ENCODE peak calls at places on chromosomes 1 and 21, in nine cellular contexts. One of them, this sample, is unnamed.

GRCh38 chr1:37629008-37629407 is 5.7 kb downstream of the RSPO1 start:
- DNase-seq in heart left ventricle: no peak
- DNase-seq in body of pancreas: no peak
- DNase-seq in kidney epithelial cell: no peak
- DNase-seq in heart right ventricle: no peak
- DNase-seq in sigmoid colon: no peak
- DNase-seq in IMR-90: no peak
- DNase-seq in bronchial epithelial cell: no peak
- DNase-seq in lower lobe of right lung: no peak
- DNase-seq in this sample: no peak

GRCh38 chr1:29519108-29519507 is 282.8 kb downstream of the PTPRU start:
- DNase-seq in heart left ventricle: no peak
- DNase-seq in body of pancreas: no peak
- DNase-seq in kidney epithelial cell: no peak
- DNase-seq in heart right ventricle: no peak
- DNase-seq in sigmoid colon: peak
- DNase-seq in IMR-90: no peak
- DNase-seq in bronchial epithelial cell: no peak
- DNase-seq in lower lobe of right lung: no peak
- DNase-seq in this sample: no peak

GRCh38 chr1:111463029-111463683 is 10.6 kb upstream of the C1orf162 start:
- DNase-seq in heart left ventricle: no peak
- DNase-seq in body of pancreas: peak
- DNase-seq in kidney epithelial cell: no peak
- DNase-seq in heart right ventricle: no peak
- DNase-seq in sigmoid colon: no peak
- DNase-seq in IMR-90: peak
- DNase-seq in bronchial epithelial cell: no peak
- DNase-seq in lower lobe of right lung: no peak
- DNase-seq in this sample: peak

GRCh38 chr21:20997633-20998455 is at the start of gene NCAM2:
- DNase-seq in heart left ventricle: peak
- DNase-seq in body of pancreas: peak
- DNase-seq in kidney epithelial cell: no peak
- DNase-seq in heart right ventricle: peak
- DNase-seq in sigmoid colon: peak
- DNase-seq in IMR-90: peak
- DNase-seq in bronchial epithelial cell: peak
- DNase-seq in lower lobe of right lung: peak
- DNase-seq in this sample: no peak

GRCh38 chr1:230026572-230026971 is 40.5 kb upstream of the GALNT2 start:
- DNase-seq in heart left ventricle: no peak
- DNase-seq in body of pancreas: no peak
- DNase-seq in kidney epithelial cell: no peak
- DNase-seq in heart right ventricle: no peak
- DNase-seq in sigmoid colon: no peak
- DNase-seq in IMR-90: no peak
- DNase-seq in bronchial epithelial cell: no peak
- DNase-seq in lower lobe of right lung: no peak
- DNase-seq in this sample: no peak

GRCh38 chr1:154730251-154730650 is 122.3 kb upstream of the ADAR start:
- DNase-seq in heart left ventricle: no peak
- DNase-seq in body of pancreas: no peak
- DNase-seq in kidney epithelial cell: peak
- DNase-seq in heart right ventricle: peak
- DNase-seq in sigmoid colon: no peak
- DNase-seq in IMR-90: peak
- DNase-seq in bronchial epithelial cell: peak
- DNase-seq in lower lobe of right lung: no peak
- DNase-seq in this sample: no peak

GRCh38 chr21:29465528-29465927 is 166.8 kb downstream of the BACH1 start:
- DNase-seq in heart left ventricle: no peak
- DNase-seq in body of pancreas: no peak
- DNase-seq in kidney epithelial cell: no peak
- DNase-seq in heart right ventricle: no peak
- DNase-seq in sigmoid colon: no peak
- DNase-seq in IMR-90: peak
- DNase-seq in bronchial epithelial cell: no peak
- DNase-seq in lower lobe of right lung: no peak
- DNase-seq in this sample: no peak

GRCh38 chr1:76759950-76760349 is 107.3 kb upstream of the ST6GALNAC5 start:
- DNase-seq in heart left ventricle: no peak
- DNase-seq in body of pancreas: peak
- DNase-seq in kidney epithelial cell: peak
- DNase-seq in heart right ventricle: no peak
- DNase-seq in sigmoid colon: no peak
- DNase-seq in IMR-90: peak
- DNase-seq in bronchial epithelial cell: peak
- DNase-seq in lower lobe of right lung: peak
- DNase-seq in this sample: peak

GRCh38 chr1:22169816-22170215 is 26.9 kb upstream of the WNT4 start:
- DNase-seq in heart left ventricle: no peak
- DNase-seq in body of pancreas: no peak
- DNase-seq in kidney epithelial cell: no peak
- DNase-seq in heart right ventricle: no peak
- DNase-seq in sigmoid colon: no peak
- DNase-seq in IMR-90: no peak
- DNase-seq in bronchial epithelial cell: no peak
- DNase-seq in lower lobe of right lung: no peak
- DNase-seq in this sample: no peak

GRCh38 chr1:182580736-182581135 is 8.3 kb downstream of the RNASEL start:
- DNase-seq in heart left ventricle: no peak
- DNase-seq in body of pancreas: no peak
- DNase-seq in kidney epithelial cell: no peak
- DNase-seq in heart right ventricle: no peak
- DNase-seq in sigmoid colon: no peak
- DNase-seq in IMR-90: no peak
- DNase-seq in bronchial epithelial cell: no peak
- DNase-seq in lower lobe of right lung: no peak
- DNase-seq in this sample: no peak

GRCh38 chr1:23673086-23673813 is 18.4 kb upstream of the RPL11 start:
- DNase-seq in heart left ventricle: no peak
- DNase-seq in body of pancreas: peak
- DNase-seq in kidney epithelial cell: no peak
- DNase-seq in heart right ventricle: peak
- DNase-seq in sigmoid colon: no peak
- DNase-seq in IMR-90: peak
- DNase-seq in bronchial epithelial cell: peak
- DNase-seq in lower lobe of right lung: no peak
- DNase-seq in this sample: peak

GRCh38 chr1:185850366-185850765 is 116.2 kb downstream of the HMCN1 start:
- DNase-seq in heart left ventricle: no peak
- DNase-seq in body of pancreas: no peak
- DNase-seq in kidney epithelial cell: no peak
- DNase-seq in heart right ventricle: no peak
- DNase-seq in sigmoid colon: no peak
- DNase-seq in IMR-90: peak
- DNase-seq in bronchial epithelial cell: peak
- DNase-seq in lower lobe of right lung: no peak
- DNase-seq in this sample: no peak

GRCh38 chr21:29300547-29301138 is 1.9 kb downstream of the BACH1 start:
- DNase-seq in heart left ventricle: no peak
- DNase-seq in body of pancreas: no peak
- DNase-seq in kidney epithelial cell: no peak
- DNase-seq in heart right ventricle: no peak
- DNase-seq in sigmoid colon: no peak
- DNase-seq in IMR-90: peak
- DNase-seq in bronchial epithelial cell: no peak
- DNase-seq in lower lobe of right lung: no peak
- DNase-seq in this sample: no peak

GRCh38 chr1:11788549-11789053 is 17.2 kb downstream of the MTHFR start:
- DNase-seq in heart left ventricle: no peak
- DNase-seq in body of pancreas: no peak
- DNase-seq in kidney epithelial cell: no peak
- DNase-seq in heart right ventricle: peak
- DNase-seq in sigmoid colon: no peak
- DNase-seq in IMR-90: no peak
- DNase-seq in bronchial epithelial cell: no peak
- DNase-seq in lower lobe of right lung: peak
- DNase-seq in this sample: no peak

GRCh38 chr21:45461369-45461750 is 56.4 kb downstream of the COL18A1 start:
- DNase-seq in heart left ventricle: no peak
- DNase-seq in body of pancreas: no peak
- DNase-seq in kidney epithelial cell: no peak
- DNase-seq in heart right ventricle: no peak
- DNase-seq in sigmoid colon: peak
- DNase-seq in IMR-90: no peak
- DNase-seq in bronchial epithelial cell: no peak
- DNase-seq in lower lobe of right lung: no peak
- DNase-seq in this sample: no peak

GRCh38 chr1:199101635-199102034 is 462.8 kb downstream of the PTPRC start:
- DNase-seq in heart left ventricle: no peak
- DNase-seq in body of pancreas: no peak
- DNase-seq in kidney epithelial cell: no peak
- DNase-seq in heart right ventricle: no peak
- DNase-seq in sigmoid colon: no peak
- DNase-seq in IMR-90: no peak
- DNase-seq in bronchial epithelial cell: no peak
- DNase-seq in lower lobe of right lung: no peak
- DNase-seq in this sample: no peak

GRCh38 chr1:225950905-225951351 is 9.9 kb upstream of the LEFTY2 start:
- DNase-seq in heart left ventricle: no peak
- DNase-seq in body of pancreas: no peak
- DNase-seq in kidney epithelial cell: no peak
- DNase-seq in heart right ventricle: no peak
- DNase-seq in sigmoid colon: no peak
- DNase-seq in IMR-90: no peak
- DNase-seq in bronchial epithelial cell: no peak
- DNase-seq in lower lobe of right lung: no peak
- DNase-seq in this sample: no peak
- TF ChIP-seq CTCF in heart left ventricle: no peak
- TF ChIP-seq CTCF in body of pancreas: no peak
- TF ChIP-seq CTCF in kidney epithelial cell: no peak
- TF ChIP-seq CTCF in heart right ventricle: no peak
- TF ChIP-seq CTCF in sigmoid colon: no peak
- TF ChIP-seq CTCF in IMR-90: no peak
- TF ChIP-seq CTCF in bronchial epithelial cell: no peak
- TF ChIP-seq CTCF in lower lobe of right lung: no peak
- TF ChIP-seq CTCF in this sample: no peak

GRCh38 chr1:5993553-5994510 is 1.6 kb upstream of the NPHP4 start:
- DNase-seq in heart left ventricle: no peak
- DNase-seq in body of pancreas: no peak
- DNase-seq in kidney epithelial cell: no peak
- DNase-seq in heart right ventricle: no peak
- DNase-seq in sigmoid colon: no peak
- DNase-seq in IMR-90: no peak
- DNase-seq in bronchial epithelial cell: peak
- DNase-seq in lower lobe of right lung: peak
- DNase-seq in this sample: no peak
- H3K4me3 ChIP-seq in heart left ventricle: peak
- H3K4me3 ChIP-seq in body of pancreas: no peak
- H3K4me3 ChIP-seq in kidney epithelial cell: peak
- H3K4me3 ChIP-seq in heart right ventricle: peak
- H3K4me3 ChIP-seq in sigmoid colon: peak
- H3K4me3 ChIP-seq in IMR-90: peak
- H3K4me3 ChIP-seq in bronchial epithelial cell: peak
- H3K4me3 ChIP-seq in lower lobe of right lung: peak
- H3K4me3 ChIP-seq in this sample: peak

GRCh38 chr1:152034324-152034653 is 2.5 kb downstream of the S100A11 start:
- DNase-seq in heart left ventricle: no peak
- DNase-seq in body of pancreas: peak
- DNase-seq in kidney epithelial cell: no peak
- DNase-seq in heart right ventricle: no peak
- DNase-seq in sigmoid colon: no peak
- DNase-seq in IMR-90: no peak
- DNase-seq in bronchial epithelial cell: no peak
- DNase-seq in lower lobe of right lung: no peak
- DNase-seq in this sample: no peak

GRCh38 chr1:152036316-152037216 is at the start of gene S100A11:
- DNase-seq in heart left ventricle: peak
- DNase-seq in body of pancreas: peak
- DNase-seq in kidney epithelial cell: no peak
- DNase-seq in heart right ventricle: peak
- DNase-seq in sigmoid colon: peak
- DNase-seq in IMR-90: peak
- DNase-seq in bronchial epithelial cell: peak
- DNase-seq in lower lobe of right lung: peak
- DNase-seq in this sample: no peak

GRCh38 chr1:152037920-152038658 is 1.3 kb upstream of the S100A11 start:
- DNase-seq in heart left ventricle: no peak
- DNase-seq in body of pancreas: no peak
- DNase-seq in kidney epithelial cell: no peak
- DNase-seq in heart right ventricle: no peak
- DNase-seq in sigmoid colon: no peak
- DNase-seq in IMR-90: no peak
- DNase-seq in bronchial epithelial cell: peak
- DNase-seq in lower lobe of right lung: no peak
- DNase-seq in this sample: no peak

GRCh38 chr1:152034654-152035405 is 2.0 kb downstream of the S100A11 start:
- DNase-seq in heart left ventricle: peak
- DNase-seq in body of pancreas: peak
- DNase-seq in kidney epithelial cell: no peak
- DNase-seq in heart right ventricle: peak
- DNase-seq in sigmoid colon: no peak
- DNase-seq in IMR-90: peak
- DNase-seq in bronchial epithelial cell: peak
- DNase-seq in lower lobe of right lung: no peak
- DNase-seq in this sample: no peak

DNA sequence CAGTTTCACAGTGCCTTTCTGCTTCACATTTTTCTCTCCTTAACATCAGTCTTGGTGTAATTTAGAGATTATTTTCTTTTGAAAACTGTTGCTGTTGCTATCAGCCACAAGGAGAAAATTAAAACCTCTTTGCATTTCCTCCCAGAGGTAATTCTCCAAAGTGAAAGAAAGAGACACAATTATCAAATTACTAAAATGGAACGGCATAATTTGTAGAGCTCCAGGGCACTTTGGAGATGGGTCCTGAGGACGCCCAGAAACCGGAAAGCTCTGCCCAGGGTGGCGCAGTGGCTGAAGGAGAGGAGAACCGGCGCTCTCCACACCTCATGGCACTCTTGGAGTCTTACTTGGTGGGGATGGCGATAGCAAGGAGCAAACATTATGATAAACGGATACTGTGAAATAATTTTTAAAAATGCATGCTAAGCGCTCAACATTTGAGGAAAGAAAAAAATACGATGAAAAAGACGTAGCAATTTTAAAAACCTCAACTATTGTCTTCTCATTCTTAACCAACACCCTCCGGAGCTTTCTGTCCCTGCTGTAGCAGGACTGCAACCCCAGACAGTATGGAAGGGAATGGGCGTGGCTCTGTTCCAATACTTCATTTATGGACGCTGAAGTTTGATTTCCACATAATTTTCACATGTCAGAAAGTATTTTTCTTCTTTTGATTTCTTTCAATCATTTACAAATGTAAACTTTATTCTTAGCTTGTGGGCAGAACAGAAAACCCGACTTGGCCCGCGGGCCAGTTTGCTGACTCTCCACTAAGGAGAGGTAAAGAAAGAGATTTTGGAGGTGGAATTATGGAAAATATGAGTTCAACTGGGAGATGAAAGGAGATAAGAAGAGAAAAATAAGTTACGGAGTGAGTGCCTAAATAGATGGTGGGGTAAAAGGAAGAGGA is 1.1 kb downstream of the S100A11 start:
- DNase-seq in heart left ventricle: no peak
- DNase-seq in body of pancreas: no peak
- DNase-seq in kidney epithelial cell: no peak
- DNase-seq in heart right ventricle: peak
- DNase-seq in sigmoid colon: no peak
- DNase-seq in IMR-90: no peak
- DNase-seq in bronchial epithelial cell: no peak
- DNase-seq in lower lobe of right lung: no peak
- DNase-seq in this sample: no peak
- TF ChIP-seq CTCF in heart left ventricle: no peak
- TF ChIP-seq CTCF in body of pancreas: no peak
- TF ChIP-seq CTCF in kidney epithelial cell: no peak
- TF ChIP-seq CTCF in heart right ventricle: no peak
- TF ChIP-seq CTCF in sigmoid colon: no peak
- TF ChIP-seq CTCF in IMR-90: no peak
- TF ChIP-seq CTCF in bronchial epithelial cell: no peak
- TF ChIP-seq CTCF in lower lobe of right lung: no peak
- TF ChIP-seq CTCF in this sample: no peak

GRCh38 chr1:201128476-201128875 is 1.5 kb upstream of the ASCL5 start:
- DNase-seq in heart left ventricle: no peak
- DNase-seq in body of pancreas: no peak
- DNase-seq in kidney epithelial cell: no peak
- DNase-seq in heart right ventricle: no peak
- DNase-seq in sigmoid colon: no peak
- DNase-seq in IMR-90: no peak
- DNase-seq in bronchial epithelial cell: no peak
- DNase-seq in lower lobe of right lung: peak
- DNase-seq in this sample: no peak
- H3K4me3 ChIP-seq in heart left ventricle: no peak
- H3K4me3 ChIP-seq in body of pancreas: no peak
- H3K4me3 ChIP-seq in kidney epithelial cell: no peak
- H3K4me3 ChIP-seq in heart right ventricle: no peak
- H3K4me3 ChIP-seq in sigmoid colon: no peak
- H3K4me3 ChIP-seq in IMR-90: no peak
- H3K4me3 ChIP-seq in bronchial epithelial cell: no peak
- H3K4me3 ChIP-seq in lower lobe of right lung: no peak
- H3K4me3 ChIP-seq in this sample: no peak

This sample was measured in epithelial cell of proximal tubule.